ENCODE peak calls at places on chromosomes 13 and 19, in ten cellular contexts. D, F, I, T, K, Y, V, B, L and Z are unnamed samples. For H3K27me3 and H3K36me3, the result is how much of the 10 kb centered on the place peaks cover.

GRCh38 chr13:108270442-108270841 is 924 bp downstream of the TNFSF13B start:
- DNase-seq in B (no peak), D (no peak), F (no peak), K (no peak), T (no peak), I (no peak), L (no peak), Y (no peak), V (no peak), Z (no peak)

GRCh38 chr19:38252385-38252784 is 3.8 kb downstream of the PPP1R14A start:
- DNase-seq in F (no peak), Y (no peak), D (no peak), K (no peak), B (no peak), V (no peak), T (no peak), L (no peak), I (no peak), Z (no peak)

GRCh38 chr19:50838239-50838638 is 4.9 kb upstream of the KLK15 start:
- DNase-seq in B (no peak), I (no peak), K (no peak), V (no peak), Y (no peak), D (peak), F (no peak), T (no peak), L (no peak), Z (peak)

GRCh38 chr13:45737571-45738002 is 35.5 kb downstream of the CBY2 start:
- DNase-seq in K (no peak), L (no peak), F (no peak), Y (no peak), V (no peak), D (no peak), I (no peak), B (no peak), T (no peak), Z (peak)

GRCh38 chr19:50290775-50291174 is 38.4 kb downstream of the KCNC3 start:
- DNase-seq in B (no peak), V (no peak), I (no peak), T (no peak), L (peak), D (no peak), Y (no peak), K (no peak), F (no peak), Z (peak)

GRCh38 chr19:13036366-13036976 is 41.2 kb downstream of the NFIX start:
- DNase-seq in F (peak), K (no peak), V (no peak), T (peak), L (peak), I (no peak), D (no peak), Y (no peak), B (peak), Z (no peak)

GRCh38 chr19:16091546-16092475 is 15.5 kb downstream of the TPM4 start:
- DNase-seq in Y (no peak), V (no peak), T (no peak), K (no peak), B (no peak), L (no peak), D (no peak), F (no peak), I (no peak), Z (no peak)

GRCh38 chr13:44011036-44011435 is 131.3 kb downstream of the LACC1 start:
- DNase-seq in T (no peak), I (no peak), K (no peak), Y (no peak), F (no peak), B (no peak), L (no peak), D (peak), V (no peak), Z (no peak)

GRCh38 chr19:17405250-17406038 is at the start of gene BST2:
- DNase-seq in B (peak), F (peak), K (no peak), V (peak), Y (peak), L (no peak), I (peak), D (peak), T (peak), Z (peak)

GRCh38 chr19:19384486-19384885 is 21.0 kb upstream of the GATAD2A start:
- DNase-seq in I (no peak), K (no peak), B (no peak), Y (no peak), L (no peak), T (no peak), V (no peak), D (no peak), F (no peak), Z (no peak)

GRCh38 chr19:9116547-9116946 is 984 bp upstream of the OR7G1 start:
- DNase-seq in F (no peak), D (no peak), B (no peak), I (no peak), L (no peak), K (no peak), Y (no peak), T (no peak), V (no peak), Z (no peak)

GRCh38 chr19:35466259-35466658 is 18.2 kb downstream of the FFAR2 start:
- DNase-seq in T (no peak), V (no peak), K (no peak), B (no peak), L (no peak), D (no peak), I (no peak), Y (no peak), F (no peak), Z (no peak)

GRCh38 chr13:41268764-41269163 is 5.4 kb upstream of the MTRF1 start:
- DNase-seq in F (peak), K (peak), I (no peak), V (no peak), B (no peak), L (no peak), T (no peak), Y (no peak), D (peak), Z (no peak)

GRCh38 chr13:110676511-110677204 is 29.3 kb downstream of the CARS2 start:
- DNase-seq in V (no peak), Y (no peak), L (no peak), F (no peak), I (no peak), D (no peak), K (no peak), B (no peak), T (peak), Z (peak)

GRCh38 chr19:40586611-40587010 is 9.9 kb downstream of the SHKBP1 start:
- DNase-seq in K (no peak), I (no peak), B (no peak), Y (no peak), T (no peak), V (no peak), D (no peak), L (no peak), F (no peak), Z (no peak)

GRCh38 chr19:7595466-7596133 is at the start of gene CAMSAP3:
- DNase-seq in D (no peak), I (no peak), F (no peak), V (peak), T (peak), L (no peak), Y (no peak), K (peak), B (no peak), Z (peak)

GRCh38 chr19:34230833-34231232 is 23.5 kb upstream of the GARRE1 start:
- DNase-seq in K (no peak), B (no peak), Y (no peak), F (no peak), V (no peak), I (no peak), D (no peak), L (no peak), T (no peak), Z (no peak)

GRCh38 chr13:109348514-109349340 is 437.7 kb downstream of the IRS2 start:
- DNase-seq in L (no peak), T (no peak), Y (no peak), F (peak), D (peak), K (no peak), B (no peak), V (no peak), I (no peak), Z (no peak)

GRCh38 chr19:4052114-4052992 is 14.3 kb downstream of the ZBTB7A start:
- DNase-seq in B (no peak), T (peak), Y (no peak), V (no peak), F (peak), L (no peak), I (no peak), K (no peak), D (no peak), Z (peak)

GRCh38 chr13:87671031-87671823 is at the start of gene SLITRK5:
- DNase-seq in D (peak), L (peak), B (peak), V (no peak), T (peak), Y (peak), K (peak), I (no peak), F (peak), Z (peak)

GRCh38 chr13:95325485-95325884 is 24.2 kb upstream of the ABCC4 start:
- DNase-seq in Y (no peak), K (no peak), B (no peak), V (no peak), L (no peak), I (no peak), T (no peak), F (no peak), D (no peak), Z (no peak)

GRCh38 chr13:46861959-46862358 is 34.9 kb downstream of the HTR2A start:
- DNase-seq in I (no peak), F (no peak), Y (no peak), K (no peak), B (no peak), L (no peak), D (no peak), T (no peak), V (no peak), Z (no peak)

GRCh38 chr13:99798756-99799155 is 172.8 kb downstream of the ZIC5 start:
- DNase-seq in B (no peak), L (no peak), D (no peak), I (no peak), Y (no peak), F (no peak), K (no peak), T (no peak), V (no peak), Z (no peak)
- H3K4me3 ChIP-seq in B (no peak), L (no peak), D (no peak), I (no peak), Y (no peak), F (no peak), K (no peak), T (no peak), V (no peak), Z (no peak)

DNA sequence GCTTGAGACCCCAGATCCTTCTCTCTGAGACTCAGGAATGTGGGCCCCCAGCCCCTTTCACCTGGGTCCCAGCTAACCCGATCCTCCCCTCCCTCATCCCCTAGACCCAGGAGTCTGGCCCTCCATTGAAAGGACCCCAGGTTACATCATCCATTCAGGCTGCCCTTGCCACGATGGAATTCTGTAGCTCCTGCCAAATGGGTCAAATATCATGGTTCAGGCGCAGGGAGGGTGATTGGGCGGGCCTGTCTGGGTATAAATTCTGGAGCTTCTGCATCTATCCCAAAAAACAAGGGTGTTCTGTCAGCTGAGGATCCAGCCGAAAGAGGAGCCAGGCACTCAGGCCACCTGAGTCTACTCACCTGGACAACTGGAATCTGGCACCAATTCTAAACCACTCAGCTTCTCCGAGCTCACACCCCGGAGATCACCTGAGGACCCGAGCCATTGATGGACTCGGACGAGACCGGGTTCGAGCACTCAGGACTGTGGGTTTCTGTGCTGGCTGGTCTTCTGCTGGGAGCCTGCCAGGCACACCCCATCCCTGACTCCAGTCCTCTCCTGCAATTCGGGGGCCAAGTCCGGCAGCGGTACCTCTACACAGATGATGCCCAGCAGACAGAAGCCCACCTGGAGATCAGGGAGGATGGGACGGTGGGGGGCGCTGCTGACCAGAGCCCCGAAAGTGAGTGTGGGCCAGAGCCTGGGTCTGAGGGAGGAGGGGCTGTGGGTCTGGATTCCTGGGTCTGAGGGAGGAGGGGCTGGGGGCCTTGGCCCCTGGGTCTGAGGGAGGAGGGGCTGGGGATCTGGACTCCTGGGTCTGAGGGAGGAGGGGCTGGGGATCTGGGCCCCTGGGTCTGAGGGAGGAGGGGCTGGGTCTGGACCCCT is 707 bp downstream of the FGF21 start:
- DNase-seq in F (no peak), K (no peak), B (no peak), D (no peak), I (no peak), V (no peak), T (no peak), Y (no peak), L (no peak), Z (peak)
- H3K27me3 ChIP-seq in F (under half), K (under half), B (under half), D (half or more), I (under half), V (under half), T (half or more), Y (under half), L (under half), Z (under half)

DNA sequence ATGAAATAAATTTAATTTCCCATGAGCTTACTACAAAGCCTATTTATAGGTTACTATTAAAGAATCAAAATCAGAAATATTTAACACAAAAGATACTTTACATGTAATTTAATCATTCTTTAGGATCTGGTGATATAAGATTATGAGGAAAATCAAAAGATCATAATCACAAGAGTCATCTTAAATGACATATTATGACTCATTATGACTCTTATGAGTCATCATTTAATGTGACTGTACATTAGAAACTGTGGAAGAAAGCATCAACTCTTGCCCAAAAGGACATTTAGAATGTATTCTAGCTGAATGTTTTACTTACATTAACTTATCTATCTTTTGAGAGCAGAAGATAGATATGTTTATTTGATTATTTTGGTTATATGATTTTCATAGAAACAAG is 458.6 kb downstream of the DCT start:
- DNase-seq in D (peak), K (no peak), T (no peak), L (no peak), I (no peak), B (no peak), F (peak), Y (no peak), V (no peak), Z (no peak)
- H3K36me3 ChIP-seq in D (under half), K (under half), T (under half), L (under half), I (under half), B (under half), F (under half), Y (under half), V (under half), Z (under half)

GRCh38 chr19:53381376-53381775 is 13.6 kb upstream of the ZNF765 start:
- DNase-seq in K (no peak), D (no peak), F (no peak), I (no peak), Y (no peak), V (no peak), T (no peak), B (no peak), L (no peak), Z (no peak)
- H3K4me3 ChIP-seq in K (no peak), D (no peak), F (no peak), I (no peak), Y (no peak), V (no peak), T (no peak), B (no peak), L (no peak), Z (no peak)

GRCh38 chr13:59305896-59306295 is 857.8 kb downstream of the DIAPH3 start:
- DNase-seq in K (no peak), V (no peak), T (no peak), L (no peak), F (no peak), I (no peak), B (no peak), Y (no peak), D (no peak), Z (no peak)
- H3K27me3 ChIP-seq in K (under half), V (under half), T (under half), L (under half), F (under half), I (under half), B (under half), Y (under half), D (under half), Z (under half)

DNA sequence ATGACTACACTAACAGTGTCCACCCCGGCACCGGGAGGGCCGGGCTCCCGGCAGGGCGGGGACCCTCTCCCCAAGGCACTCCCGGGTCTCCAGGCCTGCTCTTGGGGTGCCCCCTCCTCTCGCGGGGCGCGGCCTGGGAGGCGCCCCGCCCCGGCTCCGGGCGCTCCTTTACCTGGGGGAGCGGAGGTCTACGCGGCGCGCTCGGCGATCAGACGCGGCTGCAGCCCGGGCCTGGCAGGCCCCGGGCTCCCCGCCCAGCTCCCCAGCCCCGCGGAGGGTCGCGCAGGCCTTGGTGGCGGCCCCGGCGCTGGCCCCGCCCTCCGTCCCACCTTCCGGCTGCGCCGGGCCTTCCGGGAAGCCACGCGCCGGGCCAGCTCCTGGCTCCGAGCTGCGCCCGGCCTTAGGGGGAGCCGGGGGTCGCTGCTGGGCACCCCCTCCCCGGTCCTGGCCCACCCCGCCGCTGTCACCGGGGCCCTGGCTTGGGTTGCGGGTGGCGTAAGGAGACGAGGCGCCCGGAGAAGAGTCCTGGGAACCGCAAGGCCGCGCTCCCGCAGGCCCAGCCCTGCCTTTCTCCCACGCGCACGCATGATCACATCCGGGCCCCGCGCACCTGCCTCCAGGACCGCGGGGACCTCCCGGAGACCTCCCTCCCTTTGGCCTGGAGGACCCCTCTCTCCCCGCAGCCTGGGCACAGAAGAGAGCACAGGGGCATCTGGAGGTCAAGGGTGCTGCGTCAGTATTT is at the start of gene C19orf12:
- DNase-seq in L (peak), B (peak), Y (peak), I (no peak), T (peak), D (peak), V (peak), K (peak), F (peak), Z (peak)
- H3K36me3 ChIP-seq in L (under half), B (under half), Y (under half), I (under half), T (under half), D (under half), V (under half), K (under half), F (under half), Z (under half)

GRCh38 chr13:21343659-21344058 is 115.4 kb downstream of the ZDHHC20 start:
- DNase-seq in D (no peak), B (no peak), T (no peak), K (no peak), F (no peak), L (no peak), Y (no peak), I (no peak), V (no peak), Z (no peak)
- H3K4me3 ChIP-seq in D (no peak), B (no peak), T (no peak), K (no peak), F (no peak), L (no peak), Y (no peak), I (no peak), V (peak), Z (no peak)

GRCh38 chr19:54729416-54730188 is 5.4 kb downstream of the KIR3DL3 start:
- DNase-seq in I (no peak), V (no peak), Y (no peak), K (no peak), T (no peak), F (no peak), L (no peak), D (no peak), B (no peak), Z (no peak)
- H3K27me3 ChIP-seq in I (under half), V (under half), Y (under half), K (under half), T (under half), F (under half), L (under half), D (under half), B (under half), Z (under half)

GRCh38 chr13:39297664-39298171 is 259.5 kb downstream of the NHLRC3 start:
- DNase-seq in B (no peak), D (no peak), T (no peak), L (no peak), K (no peak), F (peak), V (no peak), I (no peak), Y (no peak), Z (no peak)

GRCh38 chr13:39296193-39296592 is 257.9 kb downstream of the NHLRC3 start:
- DNase-seq in D (no peak), L (no peak), Y (no peak), B (no peak), T (no peak), K (no peak), F (no peak), I (no peak), V (no peak), Z (no peak)

GRCh38 chr13:39302855-39303254 is 264.6 kb downstream of the NHLRC3 start:
- DNase-seq in D (no peak), I (no peak), F (no peak), V (no peak), T (no peak), L (no peak), K (no peak), Y (no peak), B (no peak), Z (no peak)

DNA sequence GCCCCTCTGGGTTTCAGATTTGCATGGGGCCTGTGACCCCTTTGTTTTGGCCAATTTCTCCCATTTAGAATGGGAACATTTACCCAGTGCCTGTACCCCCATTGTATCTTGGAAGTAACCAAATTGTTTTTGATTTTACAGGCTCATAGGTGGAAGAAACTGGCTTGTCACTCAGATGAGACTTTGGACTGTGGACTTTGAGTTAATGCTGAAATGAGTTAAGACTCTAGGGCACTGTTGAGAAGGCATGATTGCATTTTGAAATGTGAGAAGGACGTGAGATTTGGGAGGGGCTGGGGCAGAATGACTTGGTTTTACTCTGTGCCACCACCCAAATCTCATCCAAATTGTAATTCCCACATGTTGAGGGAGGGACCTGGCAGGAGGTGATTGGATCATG is 258.8 kb downstream of the NHLRC3 start:
- DNase-seq in I (no peak), L (no peak), B (no peak), V (no peak), Y (no peak), F (no peak), D (no peak), K (no peak), T (no peak), Z (no peak)
- H3K36me3 ChIP-seq in I (under half), L (under half), B (under half), V (under half), Y (under half), F (under half), D (under half), K (under half), T (under half), Z (under half)

DNA sequence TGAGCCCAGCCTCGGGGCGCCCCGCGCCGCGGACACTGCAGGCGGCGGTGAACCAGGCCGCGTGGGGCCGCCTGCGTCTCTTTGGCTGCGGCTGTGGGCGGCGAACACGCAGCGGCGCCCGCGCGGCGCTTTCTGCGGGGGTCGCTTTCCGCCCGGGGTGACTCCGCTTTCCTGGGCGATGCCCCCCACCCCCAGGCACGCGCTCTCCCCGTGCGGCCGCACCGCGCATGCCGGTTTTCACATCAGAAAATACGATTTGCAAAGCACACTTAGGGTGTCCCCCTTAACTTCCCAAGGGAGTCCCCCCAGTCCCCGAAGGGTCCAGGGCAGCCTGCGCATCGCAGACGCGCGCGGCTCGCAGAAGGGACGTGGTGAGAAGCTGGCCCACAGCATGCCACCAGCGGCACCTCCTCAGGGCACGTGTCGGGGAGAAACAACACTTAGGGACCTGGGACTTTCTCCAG is 5.3 kb downstream of the F7 start:
- DNase-seq in K (no peak), I (no peak), T (peak), B (peak), L (peak), D (no peak), Y (peak), F (no peak), V (no peak), Z (peak)
- H3K4me3 ChIP-seq in K (no peak), I (peak), T (peak), B (peak), L (no peak), D (no peak), Y (no peak), F (peak), V (peak), Z (peak)